ENCODE peak calls at places on chromosomes 3 and 15, in eight cellular contexts. V, D, G, L, U, Z, I and X are unnamed samples.

GRCh38 chr3:56137406-56137805 is 330.9 kb downstream of the ERC2 start:
- DNase-seq in I (no peak), G (no peak), L (peak; percentile 67), D (no peak), V (no peak), U (no peak), Z (no peak), X (no peak)

GRCh38 chr15:60526127-60526616 is 47.2 kb upstream of the ICE2 start:
- DNase-seq in G (no peak), U (no peak), Z (no peak), I (peak; percentile 27), V (no peak), L (peak; percentile 31), D (no peak), X (no peak)

GRCh38 chr3:73364517-73364916 is 260.2 kb downstream of the PDZRN3 start:
- DNase-seq in L (no peak), V (no peak), D (no peak), I (no peak), Z (no peak), U (no peak), G (no peak), X (no peak)

GRCh38 chr3:123586966-123587365 is 2.1 kb upstream of the HACD2 start:
- DNase-seq in G (no peak), I (no peak), D (no peak), L (peak; percentile 21), V (no peak), Z (no peak), U (no peak), X (no peak)

GRCh38 chr3:138186803-138187295 is 252 bp upstream of the ARMC8 start:
- DNase-seq in D (peak; percentile 92), L (peak; percentile 91), U (peak; percentile 80), V (peak; percentile 82), I (peak; percentile 83), Z (peak; percentile 94), G (peak; percentile 84), X (no peak)

GRCh38 chr15:27863000-27863399 is 236.1 kb downstream of the OCA2 start:
- DNase-seq in L (no peak), U (no peak), Z (no peak), D (no peak), I (no peak), V (no peak), G (no peak), X (no peak)

GRCh38 chr3:61758839-61759238 is 197.5 kb downstream of the PTPRG start:
- DNase-seq in D (no peak), Z (no peak), U (no peak), I (no peak), L (no peak), V (no peak), G (no peak), X (no peak)

GRCh38 chr3:43758826-43759225 is 68.1 kb downstream of the ABHD5 start:
- DNase-seq in D (no peak), V (no peak), L (no peak), I (no peak), Z (no peak), U (no peak), G (no peak), X (no peak)

GRCh38 chr3:45125550-45126026 is 20.6 kb downstream of the CDCP1 start:
- DNase-seq in L (no peak), G (no peak), D (no peak), U (no peak), V (no peak), I (no peak), Z (no peak), X (no peak)

GRCh38 chr15:88834211-88834812 is 31.1 kb downstream of the ACAN start:
- DNase-seq in G (no peak), I (no peak), D (peak; percentile 49), U (no peak), L (peak; percentile 45), Z (peak; percentile 38), V (peak; percentile 11), X (peak; percentile 57)

GRCh38 chr3:15974647-15975046 is 176.9 kb upstream of the ANKRD28 start:
- DNase-seq in Z (no peak), I (no peak), V (no peak), D (no peak), U (no peak), G (no peak), L (no peak), X (no peak)

GRCh38 chr3:72044231-72044935 is 259.4 kb upstream of the PROK2 start:
- DNase-seq in G (no peak), L (peak; percentile 7), Z (no peak), I (no peak), D (no peak), U (no peak), V (no peak), X (no peak)

GRCh38 chr15:27730878-27731277 is 368.2 kb downstream of the OCA2 start:
- DNase-seq in U (no peak), G (no peak), I (no peak), L (no peak), D (no peak), V (no peak), Z (no peak), X (no peak)

GRCh38 chr3:133926736-133927542 is 31.3 kb upstream of the RAB6B start:
- DNase-seq in L (no peak), Z (no peak), U (no peak), D (no peak), V (no peak), I (no peak), G (no peak), X (no peak)

GRCh38 chr3:56303508-56303907 is 164.8 kb downstream of the ERC2 start:
- DNase-seq in L (peak; percentile 79), D (peak; percentile 46), G (no peak), V (no peak), U (no peak), Z (peak; percentile 29), I (no peak), X (peak; percentile 21)

GRCh38 chr3:19070325-19070724 is 78.0 kb upstream of the KCNH8 start:
- DNase-seq in I (no peak), L (no peak), Z (no peak), U (no peak), G (no peak), V (no peak), D (no peak), X (no peak)

GRCh38 chr15:40097968-40098476 is 10.7 kb downstream of the BMF start:
- DNase-seq in U (no peak), I (no peak), V (no peak), L (peak; percentile 41), G (no peak), Z (no peak), D (no peak), X (no peak)

GRCh38 chr3:46699846-46700523 is 1.2 kb upstream of the TMIE start:
- DNase-seq in L (no peak), D (peak; percentile 10), Z (no peak), G (no peak), V (no peak), U (no peak), I (no peak), X (no peak)

GRCh38 chr15:76116138-76116885 is 56.5 kb downstream of the TMEM266 start:
- DNase-seq in D (no peak), L (no peak), V (no peak), I (no peak), Z (no peak), G (no peak), U (no peak), X (no peak)

GRCh38 chr15:98609144-98609852 is 39.0 kb upstream of the IGF1R start:
- DNase-seq in D (no peak), G (no peak), U (no peak), L (peak; percentile 41), I (no peak), V (no peak), Z (no peak), X (no peak)

GRCh38 chr3:23254287-23254686 is 51.2 kb downstream of the UBE2E2 start:
- DNase-seq in U (no peak), D (no peak), G (no peak), Z (no peak), I (no peak), V (no peak), L (no peak), X (no peak)

GRCh38 chr3:45644063-45644462 is 45.1 kb upstream of the SACM1L start:
- DNase-seq in Z (no peak), V (no peak), D (no peak), L (peak; percentile 93), U (no peak), I (no peak), G (no peak), X (no peak)

GRCh38 chr3:141076026-141076797 is 25.1 kb downstream of the SPSB4 start:
- DNase-seq in D (no peak), V (no peak), I (no peak), G (no peak), U (no peak), Z (no peak), L (no peak), X (no peak)

GRCh38 chr15:65400760-65401606 is 21.8 kb downstream of the IGDCC4 start:
- DNase-seq in U (no peak), G (peak; percentile 33), L (peak; percentile 71), I (no peak), Z (peak; percentile 86), D (peak; percentile 39), V (peak; percentile 25), X (peak; percentile 61)

GRCh38 chr3:72299823-72300222 is 514.9 kb upstream of the PROK2 start:
- DNase-seq in Z (no peak), V (no peak), D (no peak), U (no peak), G (no peak), I (no peak), L (peak; percentile 26), X (no peak)

GRCh38 chr3:177832862-177833261 is 635.6 kb upstream of the TBL1XR1 start:
- DNase-seq in Z (no peak), L (peak; percentile 20), G (no peak), U (no peak), D (peak; percentile 15), I (no peak), V (no peak), X (no peak)

GRCh38 chr3:15512173-15512572 is 9.3 kb downstream of the COLQ start:
- DNase-seq in L (peak; percentile 25), U (no peak), V (no peak), D (peak; percentile 21), I (no peak), Z (no peak), G (no peak), X (no peak)

GRCh38 chr15:69920232-69920631 is 177.5 kb downstream of the TLE3 start:
- DNase-seq in Z (no peak), I (no peak), U (no peak), D (no peak), L (no peak), G (no peak), V (no peak), X (no peak)

GRCh38 chr15:44130778-44131177 is 64.3 kb downstream of the FRMD5 start:
- DNase-seq in Z (no peak), U (no peak), V (no peak), G (no peak), I (no peak), D (peak; percentile 18), L (peak; percentile 15), X (no peak)

GRCh38 chr15:88637841-88638625 is 783 bp upstream of the ISG20 start:
- DNase-seq in G (no peak), D (no peak), U (no peak), V (no peak), Z (no peak), I (no peak), L (no peak), X (no peak)

GRCh38 chr3:114809668-114810413 is 337.2 kb downstream of the ZBTB20 start:
- DNase-seq in V (peak; percentile 2), G (no peak), Z (peak; percentile 77), D (no peak), I (no peak), L (peak; percentile 25), U (no peak), X (no peak)

GRCh38 chr3:86785381-86785780 is 205.6 kb downstream of the VGLL3 start:
- DNase-seq in Z (no peak), V (no peak), D (peak; percentile 32), L (peak; percentile 71), I (no peak), U (no peak), G (no peak), X (no peak)

GRCh38 chr15:70051948-70052633 is 45.6 kb downstream of the TLE3 start:
- DNase-seq in D (no peak), V (no peak), U (no peak), I (no peak), Z (no peak), L (no peak), G (no peak), X (no peak)

GRCh38 chr3:44104668-44105321 is 136.9 kb upstream of the TOPAZ1 start:
- DNase-seq in U (no peak), V (no peak), D (no peak), L (peak; percentile 68), Z (peak; percentile 72), I (no peak), G (peak; percentile 11), X (no peak)